ENCODE peak calls at places on chromosomes 12 and 14, in eight cellular contexts. H is endodermal cell; R is AG09319; S is suprapubic skin; E is fibroblast of the aortic adventitia; P is AG04450; T is activated CD8-positive, alpha-beta T cell treated with anti-CD3 and anti-CD28 coated beads for 36 hours; B is GM12865. Q is an unnamed sample.

GRCh38 chr14:64769096-64770020 is 65.1 kb downstream of the PLEKHG3 start:
- DNase-seq in H (no peak), R (no peak), S (no peak), E (no peak), P (no peak), T (no peak), B (no peak), Q (no peak)

GRCh38 chr14:93951798-93952540 is 24.4 kb downstream of the ASB2 start:
- DNase-seq in H (no peak), R (no peak), S (no peak), E (no peak), P (no peak), T (no peak), B (no peak), Q (no peak)

GRCh38 chr12:90520002-90520734 is 434.8 kb downstream of the CCER1 start:
- DNase-seq in H (no peak), R (no peak), S (no peak), E (no peak), P (no peak), T (no peak), B (no peak), Q (no peak)

GRCh38 chr14:77100961-77101360 is 2.9 kb downstream of the CIPC start:
- DNase-seq in H (no peak), R (no peak), S (no peak), E (no peak), P (no peak), T (no peak), B (peak; percentile 34), Q (no peak)

GRCh38 chr14:83757896-83758295 is 1772.0 kb upstream of the FLRT2 start:
- DNase-seq in H (no peak), R (peak; percentile 25), S (no peak), E (no peak), P (peak; percentile 30), T (no peak), B (no peak), Q (no peak)

GRCh38 chr12:87266305-87266704 is 762.9 kb downstream of the C12orf50 start:
- DNase-seq in H (no peak), R (no peak), S (no peak), E (no peak), P (no peak), T (no peak), B (peak; percentile 2), Q (no peak)

GRCh38 chr12:95859947-95860850 is 1.4 kb downstream of the SNRPF start:
- DNase-seq in H (no peak), R (no peak), S (no peak), E (no peak), P (no peak), T (no peak), B (no peak), Q (no peak)

GRCh38 chr12:89469361-89469760 is 55.2 kb downstream of the GALNT4 start:
- DNase-seq in H (no peak), R (no peak), S (no peak), E (peak; percentile 61), P (no peak), T (peak; percentile 35), B (peak; percentile 57), Q (no peak)

GRCh38 chr12:63276537-63277365 is 125.8 kb upstream of the AVPR1A start:
- DNase-seq in H (peak; percentile 92), R (peak; percentile 2), S (no peak), E (peak; percentile 13), P (no peak), T (peak; percentile 44), B (peak; percentile 59), Q (no peak)

GRCh38 chr12:47123730-47124129 is 44.0 kb upstream of the AMIGO2 start:
- DNase-seq in H (no peak), R (no peak), S (no peak), E (no peak), P (no peak), T (no peak), B (no peak), Q (no peak)

GRCh38 chr12:108611884-108612415 is 14.1 kb upstream of the TMEM119 start:
- DNase-seq in H (peak; percentile 93), R (no peak), S (no peak), E (peak; percentile 78), P (no peak), T (peak; percentile 83), B (peak; percentile 57), Q (no peak)

GRCh38 chr14:90781344-90781761 is 34.9 kb downstream of the TTC7B start:
- DNase-seq in H (peak; percentile 20), R (no peak), S (no peak), E (peak; percentile 66), P (peak; percentile 13), T (no peak), B (no peak), Q (no peak)

GRCh38 chr12:62642509-62642908 is 175.9 kb downstream of the MON2 start:
- DNase-seq in H (no peak), R (no peak), S (no peak), E (no peak), P (no peak), T (no peak), B (no peak), Q (no peak)

GRCh38 chr12:89880695-89881350 is 172.2 kb upstream of the ATP2B1 start:
- DNase-seq in H (no peak), R (no peak), S (no peak), E (no peak), P (no peak), T (peak; percentile 75), B (peak; percentile 96), Q (no peak)

GRCh38 chr12:111034911-111035577 is 114.7 kb upstream of the MYL2 start:
- DNase-seq in H (peak; percentile 90), R (no peak), S (no peak), E (no peak), P (no peak), T (no peak), B (no peak), Q (no peak)

GRCh38 chr14:54653764-54654469 is 87.0 kb downstream of the SAMD4A start:
- DNase-seq in H (no peak), R (no peak), S (peak; percentile 74), E (peak; percentile 68), P (no peak), T (no peak), B (no peak), Q (no peak)

GRCh38 chr14:60999536-60999935 is 18.5 kb downstream of the SLC38A6 start:
- DNase-seq in H (no peak), R (no peak), S (no peak), E (no peak), P (no peak), T (no peak), B (no peak), Q (no peak)

GRCh38 chr12:130827432-130827831 is 11.6 kb downstream of the STX2 start:
- DNase-seq in H (peak; percentile 33), R (no peak), S (no peak), E (no peak), P (no peak), T (peak; percentile 12), B (no peak), Q (no peak)

GRCh38 chr12:65941388-65941787 is 117.1 kb downstream of the HMGA2 start:
- DNase-seq in H (no peak), R (peak; percentile 65), S (no peak), E (peak; percentile 97), P (peak; percentile 52), T (no peak), B (no peak), Q (no peak)

GRCh38 chr14:57380935-57381334 is 9.5 kb upstream of the NAA30 start:
- DNase-seq in H (no peak), R (no peak), S (no peak), E (no peak), P (no peak), T (no peak), B (no peak), Q (no peak)

GRCh38 chr14:57383125-57383524 is 7.3 kb upstream of the NAA30 start:
- DNase-seq in H (no peak), R (no peak), S (no peak), E (no peak), P (no peak), T (no peak), B (no peak), Q (no peak)

GRCh38 chr14:57382283-57382682 is 8.1 kb upstream of the NAA30 start:
- DNase-seq in H (no peak), R (no peak), S (no peak), E (peak; percentile 77), P (peak; percentile 46), T (no peak), B (no peak), Q (no peak)

GRCh38 chr14:57375156-57375555 is 15.2 kb upstream of the NAA30 start:
- DNase-seq in H (no peak), R (no peak), S (no peak), E (no peak), P (no peak), T (no peak), B (no peak), Q (no peak)

GRCh38 chr14:57378661-57379060 is 11.7 kb upstream of the NAA30 start:
- DNase-seq in H (no peak), R (no peak), S (no peak), E (peak; percentile 44), P (no peak), T (no peak), B (no peak), Q (no peak)
- TF ChIP-seq CTCF in H (peak; percentile 47), R (peak; percentile 2), S (no peak), E (no peak), P (peak; percentile 11), T (no peak), B (no peak), Q (no peak)

DNA sequence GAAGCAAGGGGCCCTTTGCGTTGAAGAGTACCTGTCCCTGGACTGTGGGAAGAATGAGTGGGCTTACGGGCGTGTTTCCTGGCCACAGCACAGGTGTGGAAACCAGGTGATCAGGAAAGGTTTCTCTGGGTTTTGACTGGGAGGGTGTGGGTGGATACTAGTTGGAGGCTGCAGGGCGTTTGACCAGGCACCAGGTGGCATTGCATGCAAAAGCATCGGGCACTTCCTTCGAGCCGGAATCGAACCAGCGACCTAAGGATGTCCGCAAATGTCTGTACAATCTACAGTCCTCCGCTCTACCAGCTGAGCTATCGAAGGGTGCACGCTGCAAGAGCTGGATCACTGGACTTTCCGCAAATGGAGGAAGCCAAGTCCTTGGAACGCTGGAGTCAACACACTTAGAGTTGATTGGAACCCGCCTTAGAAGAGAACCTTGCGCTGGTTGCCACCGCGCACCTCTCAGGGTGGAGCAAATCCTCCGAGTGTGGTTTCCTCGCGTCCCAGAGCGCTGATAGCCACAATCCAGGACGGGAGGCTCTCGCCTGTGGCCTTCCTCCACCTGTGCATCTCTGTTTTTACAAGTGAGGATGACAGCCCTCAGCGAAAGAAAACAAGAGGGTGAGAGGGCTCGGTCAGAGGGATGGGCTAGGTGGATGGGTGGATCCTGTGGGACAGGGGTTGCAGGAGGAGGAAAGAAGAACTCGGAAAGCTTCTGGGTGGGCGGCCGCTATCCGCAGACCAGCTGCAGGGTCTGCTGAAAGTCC is 21.2 kb upstream of the RNASE4 start:
- DNase-seq in H (peak; percentile 94), R (no peak), S (no peak), E (peak; percentile 72), P (no peak), T (peak; percentile 93), B (peak; percentile 95), Q (no peak)
- TF ChIP-seq CTCF in H (peak; percentile 81), R (peak; percentile 30), S (peak; percentile 39), E (peak; percentile 51), P (peak; percentile 41), T (peak; percentile 78), B (peak; percentile 76), Q (no peak)

GRCh38 chr12:5070090-5070489 is 26.4 kb downstream of the KCNA5 start:
- DNase-seq in H (peak; percentile 66), R (no peak), S (no peak), E (no peak), P (no peak), T (no peak), B (no peak), Q (no peak)
- TF ChIP-seq CTCF in H (no peak), R (no peak), S (no peak), E (no peak), P (no peak), T (no peak), B (no peak), Q (no peak)

GRCh38 chr12:19139795-19140194 is 10.3 kb downstream of the PLEKHA5 start:
- DNase-seq in H (no peak), R (no peak), S (no peak), E (no peak), P (no peak), T (no peak), B (no peak), Q (no peak)
- TF ChIP-seq CTCF in H (no peak), R (no peak), S (no peak), E (no peak), P (no peak), T (no peak), B (no peak), Q (no peak)